ENCODE peak calls at places on chromosomes 16 and 17, in eight cellular contexts. One of them, this sample, is unnamed.

GRCh38 chr17:8120520-8121443 is 2.5 kb upstream of the ALOXE3 start:
- DNase-seq in prostate gland: peak; percentile 43
- DNase-seq in tibial nerve: peak; percentile 41
- DNase-seq in breast epithelium: no peak
- DNase-seq in transverse colon: peak; percentile 67
- DNase-seq in stomach: peak; percentile 66
- DNase-seq in ovary: peak; percentile 68
- DNase-seq in Peyer's patch: peak; percentile 66
- DNase-seq in this sample: peak; percentile 44

GRCh38 chr16:17453365-17454122 is 17.2 kb downstream of the XYLT1 start:
- DNase-seq in ovary: no peak
- DNase-seq in Peyer's patch: no peak
- DNase-seq in prostate gland: no peak
- DNase-seq in transverse colon: no peak
- DNase-seq in breast epithelium: no peak
- DNase-seq in stomach: no peak
- DNase-seq in tibial nerve: no peak
- DNase-seq in this sample: no peak

GRCh38 chr16:70803354-70803753 is 2.4 kb upstream of the VAC14 start:
- DNase-seq in tibial nerve: no peak
- DNase-seq in stomach: no peak
- DNase-seq in Peyer's patch: no peak
- DNase-seq in breast epithelium: no peak
- DNase-seq in transverse colon: no peak
- DNase-seq in ovary: no peak
- DNase-seq in prostate gland: no peak
- DNase-seq in this sample: no peak

GRCh38 chr16:24580665-24581064 is 41.3 kb downstream of the RBBP6 start:
- DNase-seq in Peyer's patch: no peak
- DNase-seq in tibial nerve: no peak
- DNase-seq in prostate gland: no peak
- DNase-seq in transverse colon: no peak
- DNase-seq in stomach: no peak
- DNase-seq in breast epithelium: no peak
- DNase-seq in ovary: no peak
- DNase-seq in this sample: no peak

GRCh38 chr16:48999508-48999907 is 282.1 kb downstream of the CBLN1 start:
- DNase-seq in tibial nerve: no peak
- DNase-seq in prostate gland: no peak
- DNase-seq in breast epithelium: no peak
- DNase-seq in Peyer's patch: no peak
- DNase-seq in transverse colon: no peak
- DNase-seq in ovary: no peak
- DNase-seq in stomach: no peak
- DNase-seq in this sample: no peak

GRCh38 chr16:85420501-85421337 is 192.4 kb upstream of the GSE1 start:
- DNase-seq in transverse colon: peak; percentile 75
- DNase-seq in ovary: peak; percentile 64
- DNase-seq in breast epithelium: no peak
- DNase-seq in prostate gland: no peak
- DNase-seq in tibial nerve: no peak
- DNase-seq in stomach: peak; percentile 74
- DNase-seq in Peyer's patch: peak; percentile 85
- DNase-seq in this sample: peak; percentile 49

GRCh38 chr17:50955667-50956120 is 89.5 kb upstream of the TOB1 start:
- DNase-seq in prostate gland: no peak
- DNase-seq in ovary: no peak
- DNase-seq in breast epithelium: no peak
- DNase-seq in tibial nerve: no peak
- DNase-seq in stomach: no peak
- DNase-seq in transverse colon: no peak
- DNase-seq in Peyer's patch: no peak
- DNase-seq in this sample: peak; percentile 38

GRCh38 chr17:74206332-74206818 is 2.9 kb downstream of the RPL38 start:
- DNase-seq in tibial nerve: no peak
- DNase-seq in ovary: no peak
- DNase-seq in transverse colon: no peak
- DNase-seq in breast epithelium: no peak
- DNase-seq in prostate gland: no peak
- DNase-seq in stomach: no peak
- DNase-seq in Peyer's patch: no peak
- DNase-seq in this sample: no peak

GRCh38 chr16:84665359-84665758 is 17.0 kb downstream of the KLHL36 start:
- DNase-seq in breast epithelium: no peak
- DNase-seq in stomach: no peak
- DNase-seq in ovary: no peak
- DNase-seq in tibial nerve: no peak
- DNase-seq in Peyer's patch: no peak
- DNase-seq in prostate gland: no peak
- DNase-seq in transverse colon: no peak
- DNase-seq in this sample: no peak

GRCh38 chr16:4682616-4683254 is 10.6 kb upstream of the NUDT16L1 start:
- DNase-seq in transverse colon: no peak
- DNase-seq in prostate gland: peak; percentile 64
- DNase-seq in Peyer's patch: peak; percentile 74
- DNase-seq in tibial nerve: no peak
- DNase-seq in stomach: peak; percentile 79
- DNase-seq in breast epithelium: peak; percentile 63
- DNase-seq in ovary: no peak
- DNase-seq in this sample: peak; percentile 67

GRCh38 chr17:27461192-27461859 is 5.1 kb downstream of the KSR1 start:
- DNase-seq in breast epithelium: no peak
- DNase-seq in tibial nerve: no peak
- DNase-seq in prostate gland: no peak
- DNase-seq in Peyer's patch: no peak
- DNase-seq in transverse colon: no peak
- DNase-seq in ovary: no peak
- DNase-seq in stomach: no peak
- DNase-seq in this sample: no peak

GRCh38 chr17:80427366-80428282 is 12.7 kb downstream of the ENDOV start:
- DNase-seq in ovary: peak; percentile 16
- DNase-seq in Peyer's patch: peak; percentile 27
- DNase-seq in prostate gland: no peak
- DNase-seq in stomach: no peak
- DNase-seq in tibial nerve: no peak
- DNase-seq in breast epithelium: no peak
- DNase-seq in transverse colon: no peak
- DNase-seq in this sample: no peak

GRCh38 chr17:20955437-20956323 is 87.1 kb downstream of the USP22 start:
- DNase-seq in breast epithelium: no peak
- DNase-seq in transverse colon: no peak
- DNase-seq in prostate gland: peak; percentile 34
- DNase-seq in Peyer's patch: no peak
- DNase-seq in ovary: peak; percentile 61
- DNase-seq in stomach: no peak
- DNase-seq in tibial nerve: peak; percentile 26
- DNase-seq in this sample: peak; percentile 40

GRCh38 chr17:48240562-48241130 is 133.1 kb downstream of the SNX11 start:
- DNase-seq in tibial nerve: no peak
- DNase-seq in Peyer's patch: no peak
- DNase-seq in ovary: no peak
- DNase-seq in breast epithelium: no peak
- DNase-seq in prostate gland: no peak
- DNase-seq in stomach: no peak
- DNase-seq in transverse colon: no peak
- DNase-seq in this sample: no peak

GRCh38 chr16:81804134-81804610 is 25.1 kb downstream of the PLCG2 start:
- DNase-seq in stomach: no peak
- DNase-seq in tibial nerve: no peak
- DNase-seq in breast epithelium: no peak
- DNase-seq in ovary: no peak
- DNase-seq in prostate gland: no peak
- DNase-seq in Peyer's patch: no peak
- DNase-seq in transverse colon: no peak
- DNase-seq in this sample: no peak

GRCh38 chr17:31584436-31585279 is 193.2 kb downstream of the RAB11FIP4 start:
- DNase-seq in ovary: no peak
- DNase-seq in stomach: no peak
- DNase-seq in Peyer's patch: no peak
- DNase-seq in tibial nerve: no peak
- DNase-seq in breast epithelium: no peak
- DNase-seq in transverse colon: no peak
- DNase-seq in prostate gland: no peak
- DNase-seq in this sample: no peak

GRCh38 chr16:9047689-9048301 is 43.6 kb upstream of the HAPSTR1 start:
- DNase-seq in prostate gland: peak; percentile 66
- DNase-seq in transverse colon: peak; percentile 79
- DNase-seq in tibial nerve: peak; percentile 82
- DNase-seq in ovary: peak; percentile 65
- DNase-seq in breast epithelium: peak; percentile 83
- DNase-seq in Peyer's patch: peak; percentile 64
- DNase-seq in stomach: peak; percentile 86
- DNase-seq in this sample: peak; percentile 98

DNA sequence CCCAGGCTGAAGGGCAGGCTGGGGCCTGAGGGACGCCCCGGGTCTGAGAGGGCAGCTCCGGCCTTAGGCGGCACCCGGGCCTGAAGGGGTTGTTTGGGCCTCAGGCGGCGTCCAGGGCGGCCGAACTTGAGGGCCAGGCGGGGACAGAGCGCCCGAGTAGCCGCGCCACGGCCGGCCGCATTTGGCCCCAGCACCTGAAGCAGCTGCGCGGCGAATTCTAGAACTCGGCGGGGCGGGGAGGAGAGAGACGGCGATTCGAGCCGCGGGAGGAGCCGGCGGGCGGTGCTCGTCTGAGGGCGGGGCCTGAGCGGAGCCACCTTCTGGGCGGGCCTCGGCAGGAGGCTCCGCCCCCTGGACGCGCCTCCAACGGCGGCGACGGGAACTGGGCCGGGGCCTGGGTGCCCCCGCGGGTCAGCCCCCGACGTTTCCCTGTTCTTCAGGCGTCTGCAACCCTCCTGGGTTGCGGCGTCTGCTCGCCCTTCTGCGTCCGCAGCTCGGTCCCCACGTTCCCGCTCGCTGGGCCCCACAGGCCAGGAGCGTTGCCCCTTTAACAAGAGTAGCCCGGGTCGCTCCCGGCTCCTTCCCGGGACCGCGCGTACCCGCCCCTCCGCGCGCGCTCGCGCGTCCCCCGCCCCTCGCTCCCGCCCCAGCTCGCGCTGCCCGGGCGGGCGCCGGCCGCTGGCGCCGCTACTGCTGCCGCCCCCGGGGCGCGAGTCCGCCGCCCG is at the start of the genes INCA1 and KIF1C:
- DNase-seq in Peyer's patch: peak; percentile 96
- DNase-seq in stomach: peak; percentile 95
- DNase-seq in breast epithelium: peak; percentile 93
- DNase-seq in transverse colon: peak; percentile 96
- DNase-seq in tibial nerve: peak; percentile 81
- DNase-seq in prostate gland: peak; percentile 93
- DNase-seq in ovary: peak; percentile 94
- DNase-seq in this sample: peak; percentile 95
- TF ChIP-seq POLR2A in Peyer's patch: peak; percentile 57
- TF ChIP-seq POLR2A in stomach: no peak
- TF ChIP-seq POLR2A in breast epithelium: peak; percentile 71
- TF ChIP-seq POLR2A in transverse colon: peak; percentile 81
- TF ChIP-seq POLR2A in tibial nerve: peak; percentile 86
- TF ChIP-seq POLR2A in prostate gland: peak; percentile 89
- TF ChIP-seq POLR2A in ovary: peak; percentile 74
- TF ChIP-seq POLR2A in this sample: peak; percentile 37

GRCh38 chr16:73060216-73060615 is 12.3 kb upstream of the ZFHX3 start:
- DNase-seq in prostate gland: no peak
- DNase-seq in tibial nerve: no peak
- DNase-seq in Peyer's patch: no peak
- DNase-seq in transverse colon: no peak
- DNase-seq in breast epithelium: no peak
- DNase-seq in stomach: no peak
- DNase-seq in ovary: no peak
- DNase-seq in this sample: no peak
- H3K4me3 ChIP-seq in prostate gland: no peak overlapping the region
- H3K4me3 ChIP-seq in tibial nerve: no peak overlapping the region
- H3K4me3 ChIP-seq in Peyer's patch: no peak overlapping the region
- H3K4me3 ChIP-seq in transverse colon: no peak overlapping the region
- H3K4me3 ChIP-seq in breast epithelium: peak overlapping the region; percentile 3
- H3K4me3 ChIP-seq in stomach: no peak overlapping the region
- H3K4me3 ChIP-seq in ovary: no peak overlapping the region
- H3K4me3 ChIP-seq in this sample: no peak overlapping the region

GRCh38 chr17:38572665-38573365 is 32.9 kb downstream of the SRCIN1 start:
- DNase-seq in transverse colon: no peak
- DNase-seq in prostate gland: no peak
- DNase-seq in stomach: peak; percentile 34
- DNase-seq in breast epithelium: no peak
- DNase-seq in Peyer's patch: no peak
- DNase-seq in tibial nerve: no peak
- DNase-seq in ovary: no peak
- DNase-seq in this sample: no peak
- H3K27me3 ChIP-seq in transverse colon: peaks cover 89% of the 10 kb centered on the region
- H3K27me3 ChIP-seq in prostate gland: no peaks in the 10 kb centered on the region
- H3K27me3 ChIP-seq in stomach: no peaks in the 10 kb centered on the region
- H3K27me3 ChIP-seq in breast epithelium: peaks cover 9% of the 10 kb centered on the region
- H3K27me3 ChIP-seq in Peyer's patch: peaks cover 22% of the 10 kb centered on the region
- H3K27me3 ChIP-seq in tibial nerve: no peaks in the 10 kb centered on the region
- H3K27me3 ChIP-seq in ovary: no peaks in the 10 kb centered on the region
- H3K27me3 ChIP-seq in this sample: peaks cover 48% of the 10 kb centered on the region

DNA sequence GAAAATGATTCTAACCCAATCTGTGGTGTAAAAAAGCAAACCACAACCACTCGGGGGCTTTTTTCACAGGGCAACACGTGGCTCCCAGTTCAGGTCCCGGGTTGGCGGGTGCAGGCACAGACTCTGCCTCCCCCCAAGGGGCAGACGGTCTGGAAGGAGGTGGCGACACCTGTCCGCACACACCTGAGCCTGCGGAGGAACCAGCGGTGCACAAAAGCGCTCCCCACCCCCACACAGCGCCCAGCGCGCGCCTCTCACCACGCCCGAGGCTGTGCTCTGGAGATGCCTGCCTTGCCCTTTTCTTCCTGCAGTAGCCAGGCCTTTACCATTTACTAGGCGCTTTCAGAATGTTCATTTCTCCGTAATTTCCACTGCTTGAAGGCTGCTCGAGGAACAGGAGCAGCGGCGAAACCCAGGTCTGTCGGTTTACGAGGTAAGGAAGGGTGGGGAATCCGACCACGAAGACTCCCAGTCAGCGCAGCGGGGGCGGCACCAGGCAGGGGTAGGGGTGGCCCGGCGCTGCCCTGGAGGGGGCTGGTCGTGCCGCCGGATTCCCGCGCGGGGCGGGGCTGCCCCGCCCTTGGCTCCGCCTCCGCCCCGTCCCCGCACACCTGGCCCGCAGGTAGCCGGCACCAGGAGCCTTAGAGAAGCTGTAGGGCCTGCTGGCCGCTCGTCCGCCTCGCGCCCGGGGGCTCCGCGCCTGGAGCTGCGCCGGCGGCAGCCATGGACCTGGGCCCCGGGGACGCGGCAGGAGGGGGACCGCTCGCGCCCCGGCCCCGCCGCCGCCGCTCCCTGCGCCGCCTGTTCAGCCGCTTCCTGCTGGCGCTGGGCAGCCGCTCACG is at the start of gene USP43:
- DNase-seq in tibial nerve: no peak
- DNase-seq in prostate gland: peak; percentile 59
- DNase-seq in stomach: peak; percentile 69
- DNase-seq in breast epithelium: peak; percentile 59
- DNase-seq in transverse colon: peak; percentile 80
- DNase-seq in Peyer's patch: peak; percentile 86
- DNase-seq in ovary: no peak
- DNase-seq in this sample: no peak
- TF ChIP-seq POLR2A in tibial nerve: no peak
- TF ChIP-seq POLR2A in prostate gland: peak; percentile 65
- TF ChIP-seq POLR2A in stomach: no peak
- TF ChIP-seq POLR2A in breast epithelium: no peak
- TF ChIP-seq POLR2A in transverse colon: peak; percentile 58
- TF ChIP-seq POLR2A in Peyer's patch: peak; percentile 84
- TF ChIP-seq POLR2A in ovary: no peak
- TF ChIP-seq POLR2A in this sample: no peak